ENCODE peak calls at places on chromosomes 2 and 18, in four cellular contexts. T is psoas muscle, X is ovary, G is astrocyte. D is an unnamed sample.

GRCh38 chr18:70490008-70490933 is 201.4 kb downstream of the SOCS6 start:
- DNase-seq in T (no peak), X (no peak), G (peak), D (no peak)

GRCh38 chr18:59908790-59909189 is 9.0 kb downstream of the PMAIP1 start:
- DNase-seq in T (no peak), X (no peak), G (peak), D (no peak)

GRCh38 chr2:119338826-119339561 is 27.6 kb downstream of the C2orf76 start:
- DNase-seq in T (no peak), X (no peak), G (no peak), D (peak)

GRCh38 chr18:41391616-41392610 is 563.1 kb upstream of the PIK3C3 start:
- DNase-seq in T (peak), X (no peak), G (peak), D (peak)

GRCh38 chr2:1954061-1954460 is 209.7 kb upstream of the PXDN start:
- DNase-seq in T (no peak), X (no peak), G (no peak), D (no peak)

GRCh38 chr2:163593941-163594340 is 141.9 kb downstream of the FIGN start:
- DNase-seq in T (no peak), X (no peak), G (no peak), D (no peak)

GRCh38 chr2:98847853-98848252 is 88.2 kb downstream of the CRACDL start:
- DNase-seq in T (no peak), X (no peak), G (no peak), D (no peak)

GRCh38 chr2:174748948-174749347 is 15.3 kb downstream of the CHRNA1 start:
- DNase-seq in T (peak), X (peak), G (peak), D (peak)

DNA sequence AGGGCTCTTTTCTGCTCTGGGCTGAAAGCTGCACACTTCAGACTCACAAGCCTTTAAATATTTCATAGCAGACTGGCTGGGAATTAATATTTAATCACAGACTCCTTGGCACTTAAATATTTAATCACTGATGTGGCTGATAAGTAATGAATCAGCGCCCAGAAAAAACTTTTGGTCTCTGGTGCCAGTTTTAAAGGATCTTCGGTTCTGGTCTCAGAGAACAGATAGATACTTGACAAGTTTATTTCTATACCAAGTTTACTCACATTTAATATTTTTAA is 201.2 kb downstream of the MYCN start:
- DNase-seq in T (no peak), X (no peak), G (no peak), D (no peak)
- TF ChIP-seq CTCF in T (no peak), X (no peak), G (no peak), D (no peak)

GRCh38 chr2:64311948-64312621 is 141.9 kb upstream of the LGALSL start:
- DNase-seq in T (peak), X (peak), G (peak), D (peak)
- TF ChIP-seq CTCF in T (peak), X (no peak), G (peak), D (peak)

DNA sequence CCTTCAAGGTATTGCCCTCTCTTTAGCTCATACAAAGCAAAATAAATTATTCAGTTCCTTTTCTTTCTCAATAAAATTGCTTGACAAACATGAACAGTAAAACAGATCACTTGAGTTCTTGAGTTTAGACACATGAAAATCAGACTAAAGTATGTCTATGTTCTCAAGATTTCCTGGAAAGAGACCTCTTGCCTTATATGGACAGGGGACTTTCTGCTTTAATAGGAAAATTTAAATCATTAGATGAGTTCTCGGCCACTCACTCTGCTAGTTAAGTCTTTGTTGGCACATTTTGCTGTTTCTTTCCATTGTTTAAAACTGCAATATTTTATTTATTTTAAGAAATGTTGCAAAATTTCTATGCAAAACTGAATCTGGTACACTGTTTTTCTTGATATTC is 207.8 kb downstream of the RND3 start:
- DNase-seq in T (no peak), X (no peak), G (no peak), D (no peak)
- TF ChIP-seq CTCF in T (no peak), X (no peak), G (no peak), D (no peak)

GRCh38 chr2:197258580-197258979 is 52.0 kb downstream of the ANKRD44 start:
- DNase-seq in T (no peak), X (no peak), G (peak), D (no peak)

GRCh38 chr2:197254776-197255521 is 55.6 kb downstream of the ANKRD44 start:
- DNase-seq in T (no peak), X (no peak), G (no peak), D (no peak)

GRCh38 chr2:197255550-197255949 is 55.0 kb downstream of the ANKRD44 start:
- DNase-seq in T (peak), X (no peak), G (peak), D (peak)

GRCh38 chr2:197256021-197256420 is 54.6 kb downstream of the ANKRD44 start:
- DNase-seq in T (no peak), X (no peak), G (no peak), D (no peak)

DNA sequence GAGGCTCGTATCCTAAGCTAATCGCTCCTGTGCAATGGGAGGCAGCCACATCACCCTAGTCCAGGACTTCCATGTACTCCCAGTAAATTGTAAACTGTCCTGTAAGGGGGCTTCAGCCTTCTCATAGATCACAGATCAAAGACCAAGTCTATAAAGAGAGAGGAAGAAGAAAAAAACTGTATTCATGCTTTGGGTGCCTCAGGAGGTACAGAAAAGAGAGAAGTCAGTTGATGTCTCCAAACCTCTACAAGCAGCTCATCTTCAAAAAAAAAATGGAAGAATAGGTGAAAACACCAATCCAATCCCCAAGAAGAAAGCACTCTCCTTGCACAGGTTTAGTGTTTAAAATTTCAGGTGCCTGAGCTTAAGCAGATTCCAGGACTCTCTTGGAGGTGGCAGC is 53.8 kb downstream of the ANKRD44 start:
- DNase-seq in T (no peak), X (no peak), G (no peak), D (no peak)
- TF ChIP-seq CTCF in T (no peak), X (no peak), G (no peak), D (no peak)

DNA sequence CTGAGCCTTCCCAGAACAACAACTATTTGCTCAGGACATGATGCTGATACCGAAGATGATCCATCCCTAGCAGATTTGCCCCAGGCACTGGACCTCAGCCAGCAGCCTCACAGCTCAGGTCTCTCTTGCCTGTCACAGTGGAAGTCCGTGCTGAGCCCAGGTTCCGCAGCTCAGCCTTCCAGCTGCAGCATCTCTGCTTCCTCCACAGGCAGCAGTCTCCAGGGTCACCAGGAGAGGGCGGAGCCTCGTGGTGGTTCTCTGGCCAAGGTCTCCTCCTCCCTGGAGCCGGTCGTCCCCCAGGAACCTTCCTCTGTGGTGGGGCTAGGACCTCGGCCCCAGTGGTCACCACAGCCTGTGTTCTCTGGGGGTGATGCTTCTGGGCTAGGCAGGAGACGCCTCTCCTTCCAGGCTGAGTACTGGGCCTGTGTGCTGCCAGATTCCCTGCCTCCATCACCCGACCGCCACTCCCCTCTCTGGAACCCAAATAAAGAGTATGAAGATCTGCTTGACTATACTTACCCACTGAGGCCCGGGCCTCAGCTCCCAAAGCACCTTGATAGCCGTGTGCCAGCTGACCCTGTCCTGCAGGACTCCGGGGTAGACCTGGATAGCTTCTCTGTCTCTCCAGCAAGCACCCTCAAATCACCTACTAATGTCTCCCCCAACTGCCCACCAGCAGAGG is 15.4 kb downstream of the CEP68 start:
- DNase-seq in T (no peak), X (peak), G (no peak), D (no peak)
- TF ChIP-seq CTCF in T (peak), X (no peak), G (no peak), D (no peak)

DNA sequence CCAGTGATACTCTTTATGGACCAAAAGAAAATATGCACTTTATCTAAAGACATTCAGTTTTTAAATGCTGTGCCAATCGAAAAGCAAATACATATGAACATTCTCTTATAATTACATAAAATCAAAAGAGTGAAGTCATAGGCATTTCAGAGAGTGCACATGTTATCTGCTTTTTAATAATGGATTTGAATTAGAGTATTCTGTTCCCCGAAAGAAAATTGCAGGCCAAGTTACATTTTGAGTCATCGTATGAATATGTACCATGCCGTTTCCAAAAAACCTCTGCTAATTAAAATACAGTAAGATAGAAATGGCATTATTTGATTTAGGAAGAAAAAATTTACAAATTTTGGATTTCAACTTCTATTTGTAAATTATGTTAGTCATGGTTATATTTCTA is 565.7 kb downstream of the ZEB2 start:
- DNase-seq in T (no peak), X (no peak), G (peak), D (no peak)
- TF ChIP-seq CTCF in T (no peak), X (no peak), G (no peak), D (no peak)

GRCh38 chr2:134897932-134898331 is 20.7 kb upstream of the CCNT2 start:
- DNase-seq in T (no peak), X (no peak), G (no peak), D (no peak)
- TF ChIP-seq CTCF in T (peak), X (no peak), G (peak), D (no peak)

GRCh38 chr18:8402237-8402636 is 207.0 kb upstream of the RAB12 start:
- DNase-seq in T (no peak), X (no peak), G (no peak), D (no peak)
- TF ChIP-seq CTCF in T (no peak), X (no peak), G (no peak), D (no peak)

GRCh38 chr2:83633435-83633834 is 825.6 kb downstream of the SUCLG1 start:
- DNase-seq in T (no peak), X (no peak), G (peak), D (no peak)
- TF ChIP-seq CTCF in T (no peak), X (no peak), G (no peak), D (no peak)

DNA sequence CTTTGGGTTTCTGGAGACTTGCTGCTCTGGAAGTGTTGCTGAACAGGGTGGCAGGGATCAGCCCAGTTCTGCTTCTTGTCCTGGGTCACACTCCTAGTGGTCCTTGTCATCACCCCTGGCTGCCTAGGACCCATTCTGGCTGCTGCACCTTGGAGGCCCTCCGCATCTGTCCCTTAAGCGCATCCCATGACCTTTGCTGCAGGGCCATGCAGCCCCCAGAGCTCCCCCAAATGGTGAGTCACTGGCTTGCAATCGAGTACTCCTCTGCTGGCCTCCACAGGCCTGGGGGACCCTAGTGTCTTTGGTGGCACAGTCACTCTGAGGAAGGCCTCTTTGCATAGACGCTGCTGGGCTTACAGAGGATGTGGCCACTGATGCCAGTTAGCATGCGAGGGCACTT is 188.5 kb downstream of the ASB1 start:
- DNase-seq in T (no peak), X (no peak), G (no peak), D (no peak)
- TF ChIP-seq CTCF in T (no peak), X (no peak), G (no peak), D (no peak)

D was measured in left lung.